ENCODE peak calls at places on chromosomes 5 and 9, in five cellular contexts. I is body of pancreas; R is A549; H is CD8-positive, alpha-beta memory T cell; X is fibroblast of mammary gland. S is an unnamed sample.
A peak's percentile ranks its signal among the peaks of the same experiment; 100 is the strongest.

GRCh38 chr5:138573949-138574670 is 1.1 kb downstream of the HSPA9 start:
- DNase-seq in I (no peak), R (no peak), H (no peak), X (peak; percentile 52), S (no peak)

GRCh38 chr9:23768861-23769260 is 57.2 kb downstream of the ELAVL2 start:
- DNase-seq in I (no peak), R (no peak), H (no peak), X (no peak), S (no peak)

GRCh38 chr9:129596541-129597328 is 24.2 kb downstream of the C9orf50 start:
- DNase-seq in I (no peak), R (peak; percentile 81), H (no peak), X (peak; percentile 90), S (no peak)

GRCh38 chr5:1127991-1128785 is 16.3 kb upstream of the SLC12A7 start:
- DNase-seq in I (peak; percentile 84), R (no peak), H (no peak), X (no peak), S (no peak)

GRCh38 chr5:30765227-30765626 is 428.3 kb upstream of the CDH6 start:
- DNase-seq in I (no peak), R (no peak), H (no peak), X (no peak), S (no peak)

GRCh38 chr5:51651889-51652288 is 268.6 kb downstream of the ISL1 start:
- DNase-seq in I (no peak), R (no peak), H (no peak), X (no peak), S (no peak)

GRCh38 chr9:76717176-76717575 is 47.1 kb upstream of the PCA3 start:
- DNase-seq in I (no peak), R (no peak), H (no peak), X (no peak), S (no peak)

GRCh38 chr9:26012797-26013594 is 334.8 kb upstream of the TUSC1 start:
- DNase-seq in I (no peak), R (no peak), H (no peak), X (peak; percentile 15), S (no peak)

GRCh38 chr9:128913995-128914772 is 6.6 kb upstream of the PHYHD1 start:
- DNase-seq in I (no peak), R (no peak), H (no peak), X (no peak), S (no peak)

GRCh38 chr5:102663771-102664530 is 91.2 kb upstream of the PAM start:
- DNase-seq in I (no peak), R (no peak), H (no peak), X (peak; percentile 14), S (no peak)
- H3K4me3 ChIP-seq in I (no peak overlapping the region), R (no peak overlapping the region), H (no peak overlapping the region), X (no peak overlapping the region), S (no peak overlapping the region)

DNA sequence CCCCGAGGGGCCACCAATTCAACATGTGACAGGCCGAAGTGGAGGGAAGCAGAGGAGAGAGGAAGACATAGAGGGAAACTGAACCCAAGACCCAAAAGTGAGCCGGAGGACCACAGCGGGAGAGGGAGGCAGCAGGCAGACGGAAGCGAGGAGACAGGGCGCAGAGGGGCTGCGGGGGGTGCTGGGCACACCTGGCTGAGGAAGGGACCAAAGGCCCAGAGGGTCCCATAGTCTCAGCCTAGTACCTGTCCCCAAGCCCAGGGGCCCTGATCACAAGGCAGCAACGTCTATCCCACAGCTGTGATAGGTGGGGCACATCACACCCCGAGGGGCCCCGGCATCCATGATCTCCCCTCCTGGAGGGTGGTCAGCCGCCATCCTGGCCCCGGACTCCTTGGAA is 7.1 kb upstream of the RALGDS start:
- DNase-seq in I (no peak), R (no peak), H (no peak), X (no peak), S (no peak)
- H3K4me3 ChIP-seq in I (no peak overlapping the region), R (no peak overlapping the region), H (peak overlapping the region; percentile 45), X (no peak overlapping the region), S (no peak overlapping the region)

DNA sequence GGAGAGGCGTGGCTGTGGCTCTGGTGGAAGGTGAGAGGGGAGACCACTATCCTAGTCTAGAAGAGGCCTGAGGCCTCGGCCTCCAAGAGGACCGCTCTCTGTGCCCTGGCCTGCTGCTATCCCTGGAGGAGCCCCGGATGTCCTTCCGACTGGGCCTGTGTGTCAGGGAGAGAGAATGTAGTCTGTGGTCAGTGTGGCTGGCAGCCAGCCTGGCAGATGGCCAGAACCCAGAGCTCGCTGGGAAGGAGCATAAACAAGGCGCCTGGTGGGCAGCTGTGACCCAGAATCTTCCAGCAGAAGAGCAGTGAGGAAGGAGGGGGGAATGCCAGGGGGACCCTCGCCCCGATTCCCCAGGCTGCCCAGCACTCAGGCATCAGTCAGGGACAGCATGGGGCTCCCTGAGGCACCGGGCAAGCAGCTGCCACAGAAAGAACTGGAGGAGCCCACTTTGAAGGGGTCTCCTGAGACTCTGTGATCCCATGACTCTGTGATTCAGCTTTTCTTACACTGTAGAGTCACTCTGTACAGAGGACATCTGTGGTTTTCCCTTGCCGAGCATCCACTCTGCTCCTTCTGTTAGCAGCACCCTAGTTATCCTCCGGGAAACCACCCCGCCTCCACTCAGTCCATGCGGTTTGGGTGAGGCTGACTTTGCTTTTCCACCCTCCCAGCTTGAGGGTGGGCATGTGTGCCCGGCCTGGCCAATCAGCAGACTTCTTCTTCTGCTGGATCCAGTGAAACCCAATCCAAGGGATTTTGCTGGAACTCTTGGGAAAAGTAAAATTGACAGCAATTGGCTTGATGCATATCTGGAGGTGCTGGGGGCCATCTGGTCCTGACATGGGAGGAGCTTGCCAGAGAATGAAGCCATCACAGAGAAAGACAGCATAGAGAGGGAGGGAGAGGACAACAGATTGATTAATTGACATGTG is 46.2 kb upstream of the PWWP2A start:
- DNase-seq in I (peak; percentile 76), R (peak; percentile 95), H (no peak), X (peak; percentile 100), S (no peak)
- H3K4me3 ChIP-seq in I (no peak overlapping the region), R (peak overlapping the region; percentile 26), H (no peak overlapping the region), X (peak overlapping the region; percentile 31), S (no peak overlapping the region)

GRCh38 chr9:96515629-96516470 is 65.9 kb downstream of the HABP4 start:
- DNase-seq in I (no peak), R (no peak), H (no peak), X (peak; percentile 86), S (no peak)
- H3K4me3 ChIP-seq in I (no peak overlapping the region), R (no peak overlapping the region), H (no peak overlapping the region), X (no peak overlapping the region), S (no peak overlapping the region)